ENCODE peak calls at places on chromosomes 12 and 14, in four cellular contexts. T is H9, F is GM23248, V is HCT116. K is an unnamed sample.

GRCh38 chr14:79585845-79586244 is 625.5 kb downstream of the DIO2 start:
- DNase-seq in T (no peak), F (no peak), V (no peak), K (no peak)

GRCh38 chr12:45660330-45660729 is 69.2 kb upstream of the ARID2 start:
- DNase-seq in T (no peak), F (peak; percentile 41), V (peak; percentile 29), K (no peak)

GRCh38 chr14:67510836-67511235 is 22.3 kb upstream of the PLEKHH1 start:
- DNase-seq in T (no peak), F (peak; percentile 22), V (no peak), K (no peak)

GRCh38 chr12:98983647-98984046 is 338.6 kb downstream of the APAF1 start:
- DNase-seq in T (no peak), F (peak; percentile 32), V (no peak), K (no peak)

GRCh38 chr12:39763071-39763893 is 143.7 kb upstream of the ABCD2 start:
- DNase-seq in T (no peak), F (no peak), V (no peak), K (no peak)

GRCh38 chr12:99224237-99224636 is 423.3 kb upstream of the GARIN6 start:
- DNase-seq in T (peak; percentile 43), F (no peak), V (no peak), K (no peak)

GRCh38 chr12:6538420-6539275 is 4.3 kb downstream of the GAPDH start:
- DNase-seq in T (peak; percentile 74), F (peak; percentile 50), V (no peak), K (no peak)

GRCh38 chr14:68695326-68695768 is 97.5 kb downstream of the ZFP36L1 start:
- DNase-seq in T (no peak), F (peak; percentile 99), V (peak; percentile 91), K (no peak)

GRCh38 chr12:100491104-100491503 is 17.4 kb downstream of the NR1H4 start:
- DNase-seq in T (no peak), F (no peak), V (no peak), K (no peak)

GRCh38 chr12:28132398-28132797 is 57.9 kb upstream of the CCDC91 start:
- DNase-seq in T (no peak), F (no peak), V (no peak), K (no peak)

GRCh38 chr12:95918194-95918993 is 24.0 kb downstream of the CCDC38 start:
- DNase-seq in T (peak; percentile 71), F (peak; percentile 77), V (peak; percentile 37), K (peak; percentile 28)

GRCh38 chr12:125568306-125568705 is 503.1 kb downstream of the AACS start:
- DNase-seq in T (no peak), F (no peak), V (no peak), K (no peak)

GRCh38 chr12:122064034-122064777 is 14.3 kb upstream of the MLXIP start:
- DNase-seq in T (peak; percentile 100), F (peak; percentile 63), V (peak; percentile 99), K (peak; percentile 92)

GRCh38 chr12:107449891-107450290 is 235.7 kb upstream of the PWP1 start:
- DNase-seq in T (no peak), F (peak; percentile 60), V (no peak), K (no peak)

GRCh38 chr14:50814161-50814560 is 16.8 kb downstream of the NIN start:
- DNase-seq in T (no peak), F (no peak), V (no peak), K (no peak)
- H3K9ac ChIP-seq in T (no peak overlapping the region), F (no peak overlapping the region), V (no peak overlapping the region), K (no peak overlapping the region)

GRCh38 chr14:99983251-99984012 is 81.8 kb upstream of the EVL start:
- DNase-seq in T (no peak), F (no peak), V (no peak), K (no peak)
- H3K9ac ChIP-seq in T (no peak overlapping the region), F (no peak overlapping the region), V (no peak overlapping the region), K (no peak overlapping the region)

GRCh38 chr14:49868720-49869114 is 16.1 kb upstream of the NEMF start:
- DNase-seq in T (no peak), F (no peak), V (no peak), K (no peak)

GRCh38 chr14:49863483-49864262 is 11.1 kb upstream of the NEMF start:
- DNase-seq in T (no peak), F (peak; percentile 31), V (no peak), K (peak; percentile 41)

GRCh38 chr14:49870908-49871307 is 18.3 kb upstream of the NEMF start:
- DNase-seq in T (no peak), F (no peak), V (no peak), K (no peak)

GRCh38 chr14:49865431-49865859 is 12.9 kb upstream of the NEMF start:
- DNase-seq in T (peak; percentile 75), F (peak; percentile 79), V (no peak), K (peak; percentile 91)

DNA sequence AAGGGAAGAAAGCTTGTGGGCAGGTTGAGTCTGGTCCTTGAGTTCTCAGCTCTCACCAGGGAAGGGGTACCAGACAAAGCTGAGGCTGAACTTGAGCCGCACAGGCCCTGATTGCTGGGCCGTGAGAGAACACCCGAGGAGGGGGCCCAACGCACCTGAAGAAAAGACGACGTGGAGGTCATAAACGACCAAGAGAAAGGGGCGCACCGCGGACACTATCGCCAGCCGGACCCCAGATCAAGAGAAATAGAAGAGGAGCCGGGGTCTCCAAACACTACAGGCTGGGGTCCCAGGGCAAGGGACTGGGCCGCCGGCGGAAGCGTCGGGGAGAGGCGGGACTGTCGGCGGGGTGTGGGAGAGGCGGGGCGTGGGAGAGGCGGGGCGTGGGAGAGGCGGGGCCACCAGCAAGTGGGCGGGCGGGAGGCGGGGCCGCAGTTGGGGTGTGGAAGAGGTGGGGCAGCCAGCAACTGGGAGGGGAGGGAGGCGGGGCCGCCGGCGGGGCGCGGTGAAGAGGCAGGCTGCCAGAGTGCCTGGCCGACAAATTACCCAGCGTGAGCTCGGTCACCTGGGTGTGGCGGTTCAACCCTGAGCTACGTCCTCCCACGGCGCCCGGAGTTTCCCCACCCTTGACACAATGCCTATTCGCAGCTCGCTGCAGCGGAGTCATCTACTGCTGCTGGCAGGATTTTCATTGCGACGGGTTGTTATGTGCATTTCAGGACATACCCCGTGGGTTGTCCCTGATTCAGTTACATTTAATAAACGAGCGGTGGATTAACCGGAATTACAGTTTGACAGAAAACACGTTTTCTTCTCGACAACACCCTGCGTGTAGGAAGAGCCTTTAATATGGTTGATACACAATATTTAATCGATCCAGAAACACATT is 15.5 kb upstream of the NEMF start:
- DNase-seq in T (peak; percentile 97), F (peak; percentile 98), V (peak; percentile 94), K (peak; percentile 99)
- H3K9ac ChIP-seq in T (peak overlapping the region; percentile 49), F (peak overlapping the region; percentile 83), V (peak overlapping the region; percentile 77), K (peak overlapping the region; percentile 90)

DNA sequence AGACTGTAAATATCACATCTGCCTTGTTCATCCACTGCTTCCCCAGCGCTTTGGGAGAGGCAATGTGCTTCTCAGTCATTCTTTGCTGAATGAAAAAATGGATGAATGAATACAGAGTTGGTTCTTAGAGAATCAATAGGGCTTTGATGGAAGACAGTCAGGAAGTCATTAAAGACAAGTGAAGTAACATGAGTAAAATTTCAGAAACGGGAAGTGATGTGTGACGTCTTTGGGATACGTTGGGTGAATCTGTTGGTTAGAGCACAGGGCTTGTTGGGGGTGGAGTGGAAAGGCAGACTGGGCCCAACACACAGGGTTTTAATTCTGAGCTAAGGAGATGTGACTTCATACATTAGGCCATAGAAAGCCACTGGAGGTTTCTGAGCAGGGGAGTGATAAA is 39.0 kb upstream of the NRXN3 start:
- DNase-seq in T (no peak), F (no peak), V (no peak), K (no peak)
- H3K9ac ChIP-seq in T (no peak overlapping the region), F (no peak overlapping the region), V (no peak overlapping the region), K (no peak overlapping the region)

GRCh38 chr14:56899829-56900228 is 89.5 kb upstream of the OTX2 start:
- DNase-seq in T (peak; percentile 65), F (no peak), V (no peak), K (no peak)
- H3K9ac ChIP-seq in T (no peak overlapping the region), F (no peak overlapping the region), V (no peak overlapping the region), K (no peak overlapping the region)

DNA sequence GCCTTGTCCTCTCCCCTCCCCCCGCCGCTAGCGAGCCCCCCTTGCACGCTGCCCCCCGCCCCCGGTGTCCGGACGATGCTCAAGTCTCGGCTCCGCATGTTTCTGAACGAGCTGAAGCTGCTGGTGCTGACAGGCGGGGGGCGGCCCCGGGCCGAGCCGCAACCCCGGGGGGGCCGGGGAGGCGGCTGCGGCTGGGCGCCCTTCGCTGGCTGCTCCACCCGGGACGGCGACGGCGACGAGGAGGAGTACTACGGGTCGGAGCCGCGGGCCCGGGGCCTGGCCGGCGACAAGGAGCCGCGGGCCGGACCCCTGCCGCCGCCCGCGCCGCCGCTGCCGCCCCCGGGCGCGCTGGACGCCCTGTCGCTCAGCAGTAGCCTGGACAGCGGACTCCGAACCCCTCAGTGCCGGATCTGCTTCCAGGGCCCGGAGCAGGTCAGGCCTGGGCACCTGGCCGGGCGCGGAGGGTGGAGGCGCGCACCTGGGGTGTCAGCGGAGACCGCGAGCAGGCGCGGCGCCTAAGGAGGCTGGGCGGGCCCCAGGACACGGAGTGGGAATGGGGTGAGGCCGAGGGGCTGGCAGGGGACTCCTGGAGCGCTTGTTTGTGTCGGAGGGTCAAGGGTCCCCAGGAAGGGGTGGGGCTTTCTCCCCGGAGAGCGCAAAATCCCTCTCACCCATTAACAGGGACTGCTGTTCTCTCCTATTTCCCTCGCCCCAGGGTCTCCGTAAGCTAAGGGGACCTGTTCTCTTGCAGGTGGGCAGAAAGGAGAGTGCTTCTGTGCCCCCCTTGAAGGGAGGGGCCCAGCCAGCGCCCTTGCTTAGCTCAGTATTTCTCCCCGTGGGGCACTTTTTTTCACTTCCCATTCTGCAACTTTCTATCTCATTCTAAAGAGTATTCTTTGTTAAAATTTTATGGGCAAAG is 810 bp downstream of the MARCHF9 start:
- DNase-seq in T (no peak), F (peak; percentile 36), V (no peak), K (peak; percentile 70)
- H3K9ac ChIP-seq in T (no peak overlapping the region), F (no peak overlapping the region), V (peak overlapping the region; percentile 48), K (peak overlapping the region; percentile 70)

DNA sequence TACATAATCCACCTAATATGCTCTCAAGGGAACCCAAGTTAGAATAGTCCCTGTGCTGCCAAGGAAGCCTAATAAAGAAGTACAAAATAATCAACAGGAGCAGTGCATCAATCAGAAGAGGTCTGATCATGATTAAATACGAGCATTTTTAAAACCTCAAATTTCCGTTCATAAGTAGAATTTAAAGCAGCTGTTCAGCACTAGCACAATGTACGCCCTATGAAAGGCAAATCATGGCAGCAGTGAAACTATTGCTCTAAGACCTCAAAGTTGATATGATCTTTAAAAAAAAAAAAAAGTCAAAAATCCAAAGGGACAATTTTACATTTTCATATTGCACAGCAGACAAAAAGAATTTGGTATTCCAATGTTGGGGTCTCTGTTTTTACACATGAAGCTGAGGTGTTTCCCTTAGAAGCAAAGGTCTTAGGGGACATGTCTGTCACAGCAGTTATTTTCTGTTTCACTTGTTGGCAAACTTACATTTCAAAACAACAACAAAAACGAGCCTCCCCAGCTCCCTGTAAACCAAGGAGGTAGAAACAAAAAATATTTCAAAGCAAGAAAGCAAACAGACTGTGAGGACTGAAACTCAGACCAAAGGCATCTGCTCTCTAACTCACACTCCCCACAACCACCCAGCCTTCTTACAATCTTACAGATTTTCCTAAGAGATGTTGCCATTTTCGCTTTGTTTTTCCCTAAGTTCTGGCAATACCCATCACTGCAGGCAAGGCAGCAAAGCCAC is 28.2 kb downstream of the SOX5 start:
- DNase-seq in T (no peak), F (no peak), V (no peak), K (no peak)
- H3K9ac ChIP-seq in T (peak overlapping the region; percentile 8), F (no peak overlapping the region), V (no peak overlapping the region), K (no peak overlapping the region)